ENCODE peak calls at places on chromosomes 4 and X, in eight cellular contexts. B is stimulated activated naive CD4-positive, alpha-beta T cell; T is stimulated activated CD4-positive, alpha-beta T cell treated with anti-CD3 and anti-CD28 coated beads, TNF-alpha, amount 100 ng/mL, for 48 hours; C is left colon; Y is fibroblast of mammary gland; H is amygdala; I is suprapubic skin; V is NCI-H748 treated with DMSO at 0.1 percent for 48 hours. M is an unnamed sample.

GRCh38 chrX:13142891-13143290 is 98.5 kb upstream of the FAM9C start:
- DNase-seq in B (no peak), C (peak), Y (no peak), I (no peak), T (no peak), H (no peak), V (no peak), M (peak)

GRCh38 chr4:122703868-122704267 is 28.6 kb upstream of the BBS12 start:
- DNase-seq in I (no peak), T (no peak), B (no peak), H (no peak), V (no peak), Y (no peak), C (no peak), M (no peak)

GRCh38 chrX:119870626-119871131 is 854 bp downstream of the RNF113A start:
- DNase-seq in I (no peak), Y (no peak), V (peak), C (peak), T (no peak), H (peak), B (peak), M (no peak)

GRCh38 chrX:148363836-148364235 is 136.6 kb upstream of the AFF2 start:
- DNase-seq in V (no peak), B (no peak), H (no peak), Y (no peak), T (no peak), I (no peak), C (no peak), M (no peak)

GRCh38 chr4:78059524-78059889 is 2.4 kb downstream of the FRAS1 start:
- DNase-seq in H (peak), T (no peak), I (no peak), B (no peak), Y (peak), C (peak), V (peak), M (peak)

GRCh38 chrX:56728321-56728720 is 722 bp upstream of the NBDY start:
- DNase-seq in T (no peak), V (peak), H (no peak), I (no peak), C (no peak), B (no peak), Y (peak), M (no peak)

GRCh38 chr4:180356766-180357165 is 1886.4 kb upstream of the TENM3 start:
- DNase-seq in H (no peak), Y (no peak), B (no peak), I (no peak), T (no peak), C (no peak), V (no peak), M (no peak)

GRCh38 chr4:5956285-5957021 is 61.8 kb downstream of the C4orf50 start:
- DNase-seq in I (peak), T (no peak), V (peak), H (no peak), Y (no peak), B (no peak), C (no peak), M (no peak)

GRCh38 chr4:12724520-12724919 is 759.6 kb downstream of the RAB28 start:
- DNase-seq in I (no peak), B (no peak), T (no peak), V (no peak), Y (peak), C (no peak), H (no peak), M (no peak)

GRCh38 chr4:125331116-125331515 is 16.4 kb downstream of the FAT4 start:
- DNase-seq in B (no peak), V (no peak), Y (no peak), I (no peak), H (no peak), C (no peak), T (no peak), M (no peak)

GRCh38 chr4:41428205-41428940 is 109.6 kb upstream of the LIMCH1 start:
- DNase-seq in H (no peak), C (no peak), B (no peak), Y (no peak), V (no peak), I (no peak), T (no peak), M (no peak)

GRCh38 chr4:87811977-87812376 is 12.6 kb downstream of the IBSP start:
- DNase-seq in H (no peak), V (no peak), I (no peak), C (no peak), Y (no peak), T (no peak), B (no peak), M (no peak)

GRCh38 chr4:20698820-20699219 is 1.4 kb upstream of the PACRGL start:
- DNase-seq in H (no peak), C (no peak), T (no peak), V (no peak), Y (no peak), I (no peak), B (no peak), M (peak)

GRCh38 chr4:188328966-188329365 is 189.7 kb downstream of the TRIML1 start:
- DNase-seq in Y (no peak), C (no peak), T (no peak), B (no peak), H (no peak), I (no peak), V (no peak), M (no peak)

GRCh38 chr4:5759236-5760075 is 48.5 kb downstream of the EVC start:
- DNase-seq in V (no peak), B (no peak), Y (no peak), I (no peak), H (no peak), C (no peak), T (no peak), M (no peak)

GRCh38 chrX:151981129-151981528 is 6.7 kb upstream of the GABRE start:
- DNase-seq in B (no peak), T (no peak), C (no peak), H (no peak), I (no peak), V (no peak), Y (peak), M (no peak)

GRCh38 chrX:129529685-129530281 is 6.5 kb upstream of the SMARCA1 start:
- DNase-seq in T (no peak), V (peak), B (no peak), Y (peak), H (no peak), C (no peak), I (no peak), M (no peak)

GRCh38 chrX:118824173-118824782 is 654 bp downstream of the ZCCHC12 start:
- DNase-seq in V (no peak), C (no peak), T (no peak), Y (no peak), I (no peak), H (no peak), B (no peak), M (no peak)

GRCh38 chrX:46130246-46130645 is 415.0 kb downstream of the ZNF674 start:
- DNase-seq in B (no peak), T (no peak), I (no peak), C (no peak), Y (no peak), H (no peak), V (peak), M (no peak)

GRCh38 chrX:105651052-105651451 is 171.3 kb upstream of the NRK start:
- DNase-seq in C (no peak), V (no peak), I (no peak), H (no peak), T (no peak), B (no peak), Y (peak), M (no peak)

GRCh38 chr4:139972305-139972704 is 181.7 kb downstream of the MAML3 start:
- DNase-seq in H (no peak), B (no peak), V (no peak), T (no peak), Y (peak), I (no peak), C (no peak), M (no peak)

GRCh38 chr4:25088342-25088952 is 57.7 kb upstream of the LGI2 start:
- DNase-seq in T (no peak), V (no peak), I (no peak), Y (peak), C (no peak), B (no peak), H (peak), M (no peak)

GRCh38 chr4:158067646-158068045 is 105.2 kb downstream of the GASK1B start:
- DNase-seq in I (no peak), Y (no peak), B (no peak), C (no peak), V (no peak), T (no peak), H (no peak), M (no peak)

GRCh38 chr4:84948056-84948455 is 18.4 kb downstream of the WDFY3 start:
- DNase-seq in T (no peak), H (no peak), C (no peak), V (no peak), Y (peak), B (no peak), I (no peak), M (no peak)

GRCh38 chrX:103240155-103240554 is 14.8 kb downstream of the TCEAL8 start:
- DNase-seq in I (no peak), H (no peak), V (no peak), B (no peak), T (no peak), C (no peak), Y (no peak), M (no peak)

GRCh38 chr4:118981171-118981838 is 92.7 kb downstream of the SYNPO2 start:
- DNase-seq in H (no peak), V (peak), B (no peak), C (no peak), Y (peak), T (no peak), I (no peak), M (no peak)

GRCh38 chrX:125132274-125132673 is 187.4 kb upstream of the TEX13C start:
- DNase-seq in B (no peak), H (no peak), T (no peak), I (no peak), C (no peak), Y (peak), V (no peak), M (peak)

GRCh38 chr4:141654098-141654497 is 17.7 kb downstream of the IL15 start:
- DNase-seq in T (no peak), I (no peak), H (peak), V (no peak), Y (peak), B (no peak), C (peak), M (no peak)

GRCh38 chr4:1116837-1117236 is 3.5 kb upstream of the RNF212 start:
- DNase-seq in T (no peak), B (no peak), C (no peak), V (no peak), Y (peak), H (no peak), I (no peak), M (no peak)

GRCh38 chrX:77742788-77743476 is 43.1 kb downstream of the ATRX start:
- DNase-seq in C (no peak), Y (peak), B (no peak), I (no peak), H (peak), V (no peak), T (no peak), M (no peak)

GRCh38 chrX:125953769-125954168 is 212.3 kb downstream of the DCAF12L2 start:
- DNase-seq in H (no peak), Y (no peak), I (no peak), T (no peak), V (no peak), B (no peak), C (no peak), M (no peak)

M was measured in CMK.